ENCODE peak calls at places on chromosome 9, in six cellular contexts. B is heart right ventricle, H is brain microvascular endothelial cell, I is tibial artery, A is fibroblast of lung, O is A549. Z is an unnamed sample.

GRCh38 chr9:126454250-126454649 is 127.6 kb downstream of the MVB12B start:
- DNase-seq in B (no peak), H (no peak), I (no peak), A (no peak), O (no peak), Z (no peak)

GRCh38 chr9:105663914-105664313 is 1.7 kb downstream of the TAL2 start:
- DNase-seq in B (no peak), H (no peak), I (no peak), A (no peak), O (no peak), Z (no peak)

GRCh38 chr9:29640507-29640906 is 2067.2 kb upstream of the C9orf72 start:
- DNase-seq in B (no peak), H (no peak), I (no peak), A (no peak), O (no peak), Z (no peak)

GRCh38 chr9:105859428-105860091 is 165.2 kb downstream of the TMEM38B start:
- DNase-seq in B (no peak), H (no peak), I (no peak), A (no peak), O (no peak), Z (no peak)

GRCh38 chr9:37730840-37731239 is 22.8 kb upstream of the TRMT10B start:
- DNase-seq in B (no peak), H (no peak), I (no peak), A (no peak), O (no peak), Z (no peak)

GRCh38 chr9:69122086-69122390 is 52.0 kb upstream of the TJP2 start:
- DNase-seq in B (peak), H (peak), I (peak), A (peak), O (peak), Z (peak)

GRCh38 chr9:124005372-124005771 is 6.2 kb upstream of the LHX2 start:
- DNase-seq in B (no peak), H (no peak), I (no peak), A (no peak), O (no peak), Z (no peak)

GRCh38 chr9:94908041-94908563 is 181.6 kb downstream of the AOPEP start:
- DNase-seq in B (no peak), H (no peak), I (no peak), A (no peak), O (no peak), Z (no peak)

GRCh38 chr9:123412171-123412820 is 56.3 kb downstream of the CRB2 start:
- DNase-seq in B (no peak), H (no peak), I (no peak), A (no peak), O (no peak), Z (no peak)

GRCh38 chr9:92295240-92295790 is 1.8 kb upstream of the IARS1 start:
- DNase-seq in B (no peak), H (no peak), I (no peak), A (no peak), O (no peak), Z (no peak)

GRCh38 chr9:125440411-125440810 is 178.8 kb downstream of the GAPVD1 start:
- DNase-seq in B (no peak), H (no peak), I (no peak), A (no peak), O (no peak), Z (no peak)

GRCh38 chr9:38619556-38620447 is 594 bp downstream of the ANKRD18A start:
- DNase-seq in B (no peak), H (no peak), I (no peak), A (no peak), O (no peak), Z (no peak)

GRCh38 chr9:135130266-135130976 is 43.0 kb downstream of the OLFM1 start:
- DNase-seq in B (no peak), H (no peak), I (peak), A (peak), O (no peak), Z (peak)

GRCh38 chr9:84998639-84999038 is 329.1 kb downstream of the NTRK2 start:
- DNase-seq in B (no peak), H (no peak), I (no peak), A (no peak), O (no peak), Z (no peak)

GRCh38 chr9:89522261-89522978 is 24.5 kb upstream of the SEMA4D start:
- DNase-seq in B (no peak), H (no peak), I (peak), A (no peak), O (no peak), Z (no peak)

GRCh38 chr9:121634329-121634784 is 17.1 kb upstream of the DAB2IP start:
- DNase-seq in B (no peak), H (no peak), I (no peak), A (no peak), O (no peak), Z (no peak)

GRCh38 chr9:125674981-125675973 is 31.7 kb downstream of the MAPKAP1 start:
- DNase-seq in B (no peak), H (peak), I (no peak), A (peak), O (peak), Z (no peak)

GRCh38 chr9:126705767-126706697 is 92.3 kb downstream of the LMX1B start:
- DNase-seq in B (peak), H (peak), I (peak), A (no peak), O (peak), Z (peak)

GRCh38 chr9:120956862-120957261 is 30.3 kb upstream of the TRAF1 start:
- DNase-seq in B (no peak), H (no peak), I (no peak), A (no peak), O (no peak), Z (no peak)

GRCh38 chr9:3528466-3528865 is 2.7 kb upstream of the RFX3 start:
- DNase-seq in B (no peak), H (no peak), I (no peak), A (no peak), O (no peak), Z (no peak)
- TF ChIP-seq CTCF in B (no peak), H (no peak), I (no peak), A (no peak), O (no peak), Z (no peak)

GRCh38 chr9:90684776-90685175 is 42.2 kb upstream of the DIRAS2 start:
- DNase-seq in B (no peak), H (no peak), I (no peak), A (no peak), O (no peak), Z (no peak)
- H3K27ac ChIP-seq in B (no peak), H (no peak), I (no peak), A (no peak), O (no peak), Z (no peak)

DNA sequence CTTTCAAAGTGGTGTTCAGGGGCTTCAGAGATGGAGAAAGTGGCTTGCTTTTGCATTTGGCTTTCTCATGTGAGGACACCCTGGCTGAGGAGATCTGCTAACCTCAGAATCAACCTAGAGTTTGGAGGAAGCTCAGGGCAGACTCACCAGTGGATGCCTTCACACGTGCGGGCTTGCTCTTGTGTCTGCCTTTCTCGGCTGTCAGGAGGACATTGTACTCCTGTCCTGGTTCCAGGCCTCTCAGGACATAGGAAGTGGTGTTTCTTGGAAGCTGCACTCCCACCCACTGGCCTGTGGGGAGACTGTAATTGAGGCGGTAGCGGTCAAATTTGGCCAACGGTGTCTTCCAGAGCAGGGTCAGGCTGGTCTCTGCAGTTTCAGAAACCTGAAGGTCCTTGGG is 44.5 kb downstream of the TNC start:
- DNase-seq in B (no peak), H (no peak), I (no peak), A (no peak), O (no peak), Z (no peak)
- TF ChIP-seq CTCF in B (no peak), H (peak), I (no peak), A (no peak), O (no peak), Z (no peak)

GRCh38 chr9:93592389-93593021 is 16.1 kb downstream of the PHF2 start:
- DNase-seq in B (no peak), H (no peak), I (no peak), A (peak), O (no peak), Z (no peak)
- H3K27ac ChIP-seq in B (no peak), H (no peak), I (no peak), A (no peak), O (no peak), Z (no peak)

DNA sequence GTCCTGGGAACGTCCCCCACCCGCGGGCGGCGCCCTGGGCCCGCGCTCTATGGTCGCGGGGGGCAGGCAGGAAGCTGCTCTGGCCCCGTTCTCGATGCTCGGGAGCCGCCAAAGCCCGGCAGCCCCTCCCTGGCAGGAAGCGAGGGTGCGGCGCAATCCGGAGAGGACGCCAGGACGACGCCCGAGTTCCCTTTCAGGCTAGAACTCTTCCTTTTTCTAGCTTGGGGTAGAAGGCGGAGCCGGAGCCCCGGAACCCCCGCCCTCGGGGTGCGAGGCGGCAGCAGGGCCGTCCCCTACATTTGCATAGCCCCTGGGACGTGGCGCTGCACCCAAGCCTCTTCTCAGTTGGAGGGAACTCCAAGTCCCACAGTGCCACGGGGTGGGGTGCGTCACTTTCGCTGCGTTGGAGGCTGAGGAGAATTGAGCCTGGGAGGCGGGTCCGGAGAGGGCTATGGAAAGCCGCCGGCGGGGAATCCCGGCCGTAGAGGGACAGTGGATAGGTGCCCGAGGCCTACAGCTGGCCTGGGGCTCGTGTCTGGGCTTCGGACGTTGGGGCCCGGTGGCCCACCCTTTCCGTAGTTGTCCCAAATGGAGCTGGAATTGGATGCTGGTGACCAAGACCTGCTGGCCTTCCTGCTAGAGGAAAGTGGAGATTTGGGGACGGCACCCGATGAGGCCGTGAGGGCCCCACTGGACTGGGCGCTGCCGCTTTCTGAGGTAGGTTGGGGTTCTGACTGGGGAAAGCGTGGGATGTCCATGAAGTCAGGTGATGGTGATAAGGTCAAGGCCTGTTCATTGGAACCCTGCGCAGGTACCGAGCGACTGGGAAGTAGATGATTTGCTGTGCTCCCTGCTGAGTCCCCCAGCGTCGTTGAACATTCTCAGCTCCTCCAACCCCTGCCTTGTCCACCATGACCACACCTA is at the start of the genes CREB3 and TLN1:
- DNase-seq in B (peak), H (peak), I (peak), A (peak), O (peak), Z (peak)
- TF ChIP-seq CTCF in B (no peak), H (no peak), I (no peak), A (no peak), O (peak), Z (peak)

GRCh38 chr9:33125871-33126822 is 41.0 kb downstream of the B4GALT1 start:
- DNase-seq in B (no peak), H (peak), I (no peak), A (peak), O (no peak), Z (no peak)
- H3K27ac ChIP-seq in B (peak), H (no peak), I (no peak), A (no peak), O (peak), Z (no peak)

DNA sequence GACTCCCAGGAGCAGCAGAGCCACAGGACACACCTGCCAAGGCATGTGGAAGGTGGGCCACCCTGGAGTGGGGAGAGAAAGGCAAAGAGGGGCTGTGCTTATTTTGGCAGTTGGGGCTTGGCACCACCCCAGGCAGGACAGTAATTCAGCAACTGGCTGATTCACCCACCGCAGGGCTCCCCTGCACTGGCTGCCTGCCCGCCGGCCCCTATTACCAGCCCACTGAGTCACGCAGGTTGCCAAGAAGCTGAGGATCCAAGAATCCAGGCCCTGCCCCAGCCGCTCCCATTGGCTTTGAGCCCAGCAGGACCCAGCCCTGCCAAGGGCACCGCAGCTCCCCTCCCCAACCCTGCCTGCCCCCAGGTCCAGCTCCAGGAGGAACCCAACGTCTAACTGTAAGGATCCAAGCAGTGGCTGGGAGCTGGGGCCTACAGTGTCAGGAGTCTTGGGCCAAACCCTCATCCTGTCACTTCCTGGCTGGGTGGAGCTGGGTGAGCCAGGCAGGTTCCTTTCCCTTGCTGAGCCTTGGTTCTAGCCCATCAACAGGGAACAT is 14.2 kb upstream of the RALGDS start:
- DNase-seq in B (peak), H (peak), I (peak), A (peak), O (peak), Z (no peak)
- TF ChIP-seq CTCF in B (no peak), H (no peak), I (no peak), A (no peak), O (no peak), Z (no peak)

DNA sequence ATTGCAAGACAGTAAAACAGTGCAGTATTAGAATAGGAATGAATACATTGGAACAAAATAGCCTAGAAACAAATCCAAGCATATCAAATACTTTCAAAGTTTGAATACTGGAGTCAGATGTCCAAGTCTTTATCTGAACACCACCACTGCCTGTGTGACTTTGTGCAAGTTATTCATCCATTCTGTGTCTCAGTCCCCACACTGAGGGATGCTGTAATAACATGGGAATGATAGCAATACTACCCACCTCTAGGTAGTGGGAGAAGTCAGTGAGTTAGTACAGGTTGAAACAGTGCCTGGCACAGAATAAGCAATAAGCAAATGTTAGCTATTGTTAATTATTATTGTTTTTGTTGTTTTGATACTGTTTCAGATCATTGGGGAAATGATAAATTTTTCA is 130.9 kb downstream of the SUSD1 start:
- DNase-seq in B (no peak), H (no peak), I (no peak), A (no peak), O (no peak), Z (no peak)
- H3K27ac ChIP-seq in B (no peak), H (peak), I (no peak), A (peak), O (peak), Z (no peak)

GRCh38 chr9:88388203-88388885 is at the start of gene SPIN1:
- DNase-seq in B (peak), H (peak), I (peak), A (peak), O (peak), Z (peak)
- TF ChIP-seq CTCF in B (no peak), H (peak), I (peak), A (peak), O (peak), Z (peak)

GRCh38 chr9:131178895-131179294 is 53.5 kb downstream of the NUP214 start:
- DNase-seq in B (no peak), H (no peak), I (no peak), A (no peak), O (no peak), Z (no peak)
- H3K27ac ChIP-seq in B (peak), H (peak), I (no peak), A (peak), O (no peak), Z (no peak)

Z was measured in tibial nerve.